ENCODE peak calls at places on chromosomes 6 and 20, in seven cellular contexts. One of them, this sample, is unnamed.

GRCh38 chr20:33732166-33732970 is 572 bp downstream of the ZNF341 start:
- DNase-seq in adrenal gland: peak
- DNase-seq in choroid plexus epithelial cell: peak
- DNase-seq in epithelial cell of esophagus: peak
- DNase-seq in fibroblast of lung: peak
- DNase-seq in tibial nerve: peak
- DNase-seq in A549: peak
- DNase-seq in this sample: peak

GRCh38 chr6:121516331-121516730 is 80.9 kb downstream of the GJA1 start:
- DNase-seq in adrenal gland: no peak
- DNase-seq in choroid plexus epithelial cell: no peak
- DNase-seq in epithelial cell of esophagus: no peak
- DNase-seq in fibroblast of lung: peak
- DNase-seq in tibial nerve: no peak
- DNase-seq in A549: no peak
- DNase-seq in this sample: no peak

GRCh38 chr6:104218132-104218531 is 641.6 kb downstream of the HACE1 start:
- DNase-seq in adrenal gland: no peak
- DNase-seq in choroid plexus epithelial cell: peak
- DNase-seq in epithelial cell of esophagus: no peak
- DNase-seq in fibroblast of lung: no peak
- DNase-seq in tibial nerve: no peak
- DNase-seq in A549: no peak
- DNase-seq in this sample: no peak

GRCh38 chr6:26088344-26088743 is 1.1 kb downstream of the HFE start:
- DNase-seq in adrenal gland: peak
- DNase-seq in choroid plexus epithelial cell: peak
- DNase-seq in epithelial cell of esophagus: no peak
- DNase-seq in fibroblast of lung: no peak
- DNase-seq in tibial nerve: no peak
- DNase-seq in A549: no peak
- DNase-seq in this sample: no peak

GRCh38 chr6:34610819-34611477 is 54.8 kb upstream of the SPDEF start:
- DNase-seq in adrenal gland: peak
- DNase-seq in choroid plexus epithelial cell: peak
- DNase-seq in epithelial cell of esophagus: peak
- DNase-seq in fibroblast of lung: peak
- DNase-seq in tibial nerve: no peak
- DNase-seq in A549: peak
- DNase-seq in this sample: no peak

GRCh38 chr6:147560670-147561069 is 52.2 kb downstream of the SAMD5 start:
- DNase-seq in adrenal gland: no peak
- DNase-seq in choroid plexus epithelial cell: no peak
- DNase-seq in epithelial cell of esophagus: no peak
- DNase-seq in fibroblast of lung: no peak
- DNase-seq in tibial nerve: no peak
- DNase-seq in A549: no peak
- DNase-seq in this sample: no peak

GRCh38 chr6:125524356-125524755 is 222.6 kb upstream of the HDDC2 start:
- DNase-seq in adrenal gland: no peak
- DNase-seq in choroid plexus epithelial cell: no peak
- DNase-seq in epithelial cell of esophagus: no peak
- DNase-seq in fibroblast of lung: no peak
- DNase-seq in tibial nerve: no peak
- DNase-seq in A549: no peak
- DNase-seq in this sample: no peak

GRCh38 chr6:134982161-134982560 is 32.3 kb upstream of the ALDH8A1 start:
- DNase-seq in adrenal gland: no peak
- DNase-seq in choroid plexus epithelial cell: no peak
- DNase-seq in epithelial cell of esophagus: no peak
- DNase-seq in fibroblast of lung: no peak
- DNase-seq in tibial nerve: no peak
- DNase-seq in A549: no peak
- DNase-seq in this sample: no peak

GRCh38 chr6:110529355-110529754 is 52.9 kb upstream of the SLC22A16 start:
- DNase-seq in adrenal gland: no peak
- DNase-seq in choroid plexus epithelial cell: peak
- DNase-seq in epithelial cell of esophagus: peak
- DNase-seq in fibroblast of lung: peak
- DNase-seq in tibial nerve: no peak
- DNase-seq in A549: no peak
- DNase-seq in this sample: no peak

GRCh38 chr6:110527516-110527915 is 51.1 kb upstream of the SLC22A16 start:
- DNase-seq in adrenal gland: no peak
- DNase-seq in choroid plexus epithelial cell: no peak
- DNase-seq in epithelial cell of esophagus: no peak
- DNase-seq in fibroblast of lung: no peak
- DNase-seq in tibial nerve: no peak
- DNase-seq in A549: no peak
- DNase-seq in this sample: no peak

GRCh38 chr6:110526731-110527130 is 50.3 kb upstream of the SLC22A16 start:
- DNase-seq in adrenal gland: no peak
- DNase-seq in choroid plexus epithelial cell: no peak
- DNase-seq in epithelial cell of esophagus: no peak
- DNase-seq in fibroblast of lung: no peak
- DNase-seq in tibial nerve: no peak
- DNase-seq in A549: no peak
- DNase-seq in this sample: no peak

GRCh38 chr6:110528930-110529325 is 52.5 kb upstream of the SLC22A16 start:
- DNase-seq in adrenal gland: no peak
- DNase-seq in choroid plexus epithelial cell: no peak
- DNase-seq in epithelial cell of esophagus: no peak
- DNase-seq in fibroblast of lung: no peak
- DNase-seq in tibial nerve: no peak
- DNase-seq in A549: no peak
- DNase-seq in this sample: no peak

GRCh38 chr6:110528051-110528929 is 51.9 kb upstream of the SLC22A16 start:
- DNase-seq in adrenal gland: peak
- DNase-seq in choroid plexus epithelial cell: peak
- DNase-seq in epithelial cell of esophagus: peak
- DNase-seq in fibroblast of lung: peak
- DNase-seq in tibial nerve: peak
- DNase-seq in A549: peak
- DNase-seq in this sample: peak
- H3K4me3 ChIP-seq in adrenal gland: no peak
- H3K4me3 ChIP-seq in choroid plexus epithelial cell: no peak
- H3K4me3 ChIP-seq in epithelial cell of esophagus: no peak
- H3K4me3 ChIP-seq in fibroblast of lung: no peak
- H3K4me3 ChIP-seq in tibial nerve: no peak
- H3K4me3 ChIP-seq in A549: no peak
- H3K4me3 ChIP-seq in this sample: no peak

DNA sequence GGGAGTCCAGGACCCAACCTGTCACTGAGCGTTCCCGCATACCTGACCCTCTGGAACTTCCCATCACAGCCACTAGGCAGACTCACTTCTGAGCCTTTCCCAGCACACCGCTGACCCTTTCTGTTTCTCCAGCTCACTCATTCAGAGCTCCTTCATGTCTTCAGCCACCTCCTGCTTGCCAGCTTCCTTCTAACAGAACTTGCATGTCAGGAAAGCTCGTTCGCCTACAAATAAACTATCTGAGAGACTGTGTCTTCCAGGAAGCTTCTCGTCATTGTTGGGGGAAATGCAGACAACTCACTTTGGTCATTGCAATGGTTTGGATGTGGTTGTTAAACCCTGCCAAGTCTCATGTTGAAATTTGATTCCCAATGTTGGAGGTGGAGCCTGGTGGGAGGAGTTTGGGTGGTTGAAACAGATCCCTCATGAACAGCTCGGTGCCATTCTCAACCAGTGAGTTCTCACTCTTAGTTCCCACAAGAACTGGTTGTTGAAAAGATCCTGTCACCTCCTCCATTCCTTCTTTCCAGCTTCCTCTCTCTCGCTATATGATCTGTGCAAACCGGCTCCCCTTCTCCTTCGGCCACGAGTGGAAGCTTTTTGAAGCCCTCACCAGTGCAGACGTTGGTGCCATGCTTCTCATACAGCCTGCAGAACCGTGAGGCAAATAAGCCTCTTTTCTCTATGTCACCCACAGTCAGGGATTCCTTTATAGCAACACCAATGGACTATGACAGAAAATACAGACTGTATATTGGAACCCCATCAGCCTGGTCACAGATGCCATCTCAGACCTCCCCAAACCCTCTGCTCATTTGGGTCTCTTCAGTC is 1.4 kb upstream of the MUC21 start:
- DNase-seq in adrenal gland: peak
- DNase-seq in choroid plexus epithelial cell: peak
- DNase-seq in epithelial cell of esophagus: peak
- DNase-seq in fibroblast of lung: peak
- DNase-seq in tibial nerve: no peak
- DNase-seq in A549: peak
- DNase-seq in this sample: no peak
- TF ChIP-seq CTCF in adrenal gland: no peak
- TF ChIP-seq CTCF in choroid plexus epithelial cell: peak
- TF ChIP-seq CTCF in epithelial cell of esophagus: peak
- TF ChIP-seq CTCF in fibroblast of lung: peak
- TF ChIP-seq CTCF in tibial nerve: no peak
- TF ChIP-seq CTCF in A549: no peak
- TF ChIP-seq CTCF in this sample: no peak

GRCh38 chr6:165616116-165616515 is 46.9 kb downstream of the PDE10A start:
- DNase-seq in adrenal gland: no peak
- DNase-seq in choroid plexus epithelial cell: peak
- DNase-seq in epithelial cell of esophagus: no peak
- DNase-seq in fibroblast of lung: no peak
- DNase-seq in tibial nerve: no peak
- DNase-seq in A549: no peak
- DNase-seq in this sample: no peak
- H3K4me3 ChIP-seq in adrenal gland: no peak
- H3K4me3 ChIP-seq in choroid plexus epithelial cell: peak
- H3K4me3 ChIP-seq in epithelial cell of esophagus: no peak
- H3K4me3 ChIP-seq in fibroblast of lung: no peak
- H3K4me3 ChIP-seq in tibial nerve: peak
- H3K4me3 ChIP-seq in A549: no peak
- H3K4me3 ChIP-seq in this sample: peak

GRCh38 chr20:39676857-39677351 is 714.8 kb downstream of the DHX35 start:
- DNase-seq in adrenal gland: no peak
- DNase-seq in choroid plexus epithelial cell: no peak
- DNase-seq in epithelial cell of esophagus: peak
- DNase-seq in fibroblast of lung: peak
- DNase-seq in tibial nerve: no peak
- DNase-seq in A549: peak
- DNase-seq in this sample: peak
- TF ChIP-seq CTCF in adrenal gland: peak
- TF ChIP-seq CTCF in choroid plexus epithelial cell: no peak
- TF ChIP-seq CTCF in epithelial cell of esophagus: peak
- TF ChIP-seq CTCF in fibroblast of lung: peak
- TF ChIP-seq CTCF in tibial nerve: peak
- TF ChIP-seq CTCF in A549: peak
- TF ChIP-seq CTCF in this sample: no peak

GRCh38 chr6:165854863-165855593 is 192.0 kb upstream of the PDE10A start:
- DNase-seq in adrenal gland: no peak
- DNase-seq in choroid plexus epithelial cell: no peak
- DNase-seq in epithelial cell of esophagus: no peak
- DNase-seq in fibroblast of lung: no peak
- DNase-seq in tibial nerve: no peak
- DNase-seq in A549: no peak
- DNase-seq in this sample: no peak
- H3K4me3 ChIP-seq in adrenal gland: no peak
- H3K4me3 ChIP-seq in choroid plexus epithelial cell: no peak
- H3K4me3 ChIP-seq in epithelial cell of esophagus: no peak
- H3K4me3 ChIP-seq in fibroblast of lung: no peak
- H3K4me3 ChIP-seq in tibial nerve: no peak
- H3K4me3 ChIP-seq in A549: no peak
- H3K4me3 ChIP-seq in this sample: no peak

DNA sequence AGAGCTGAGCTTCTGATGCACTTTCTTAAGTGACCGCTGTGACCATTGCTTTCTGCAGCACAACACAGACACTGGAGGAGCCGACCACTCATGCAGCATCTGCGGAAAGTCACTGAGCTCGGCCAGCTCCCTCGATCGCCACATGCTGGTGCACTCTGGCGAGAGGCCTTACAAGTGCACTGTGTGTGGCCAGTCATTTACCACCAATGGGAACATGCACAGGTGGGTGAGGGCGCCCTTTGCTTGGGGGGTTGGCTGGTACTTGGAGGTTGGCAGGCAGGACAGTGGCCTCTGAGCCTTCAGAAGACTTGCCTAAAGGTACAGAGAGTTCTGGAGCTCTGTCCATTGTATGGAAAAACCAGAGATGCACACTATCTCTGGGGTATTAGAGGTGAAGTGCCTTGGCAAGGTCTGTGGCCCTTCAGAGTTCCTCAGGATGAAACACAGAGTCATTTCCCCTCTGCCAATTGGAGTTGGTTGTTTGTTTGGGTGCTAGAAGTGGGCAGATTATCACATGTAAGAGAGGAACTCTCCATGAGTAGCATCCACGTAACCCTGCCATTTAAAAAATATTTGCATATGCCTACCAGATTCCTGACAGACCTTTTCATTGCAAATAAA is 81.5 kb downstream of the RREB1 start:
- DNase-seq in adrenal gland: no peak
- DNase-seq in choroid plexus epithelial cell: no peak
- DNase-seq in epithelial cell of esophagus: no peak
- DNase-seq in fibroblast of lung: no peak
- DNase-seq in tibial nerve: no peak
- DNase-seq in A549: no peak
- DNase-seq in this sample: no peak
- TF ChIP-seq CTCF in adrenal gland: no peak
- TF ChIP-seq CTCF in choroid plexus epithelial cell: no peak
- TF ChIP-seq CTCF in epithelial cell of esophagus: no peak
- TF ChIP-seq CTCF in fibroblast of lung: no peak
- TF ChIP-seq CTCF in tibial nerve: no peak
- TF ChIP-seq CTCF in A549: no peak
- TF ChIP-seq CTCF in this sample: no peak

GRCh38 chr6:144362042-144363018 is 77.2 kb downstream of the UTRN start:
- DNase-seq in adrenal gland: peak
- DNase-seq in choroid plexus epithelial cell: peak
- DNase-seq in epithelial cell of esophagus: no peak
- DNase-seq in fibroblast of lung: peak
- DNase-seq in tibial nerve: no peak
- DNase-seq in A549: peak
- DNase-seq in this sample: no peak

GRCh38 chr6:144359783-144360182 is 74.6 kb downstream of the UTRN start:
- DNase-seq in adrenal gland: no peak
- DNase-seq in choroid plexus epithelial cell: no peak
- DNase-seq in epithelial cell of esophagus: no peak
- DNase-seq in fibroblast of lung: no peak
- DNase-seq in tibial nerve: no peak
- DNase-seq in A549: no peak
- DNase-seq in this sample: no peak

GRCh38 chr6:144361027-144361426 is 75.9 kb downstream of the UTRN start:
- DNase-seq in adrenal gland: no peak
- DNase-seq in choroid plexus epithelial cell: no peak
- DNase-seq in epithelial cell of esophagus: no peak
- DNase-seq in fibroblast of lung: no peak
- DNase-seq in tibial nerve: no peak
- DNase-seq in A549: no peak
- DNase-seq in this sample: no peak

GRCh38 chr6:144364208-144364718 is 79.1 kb downstream of the UTRN start:
- DNase-seq in adrenal gland: no peak
- DNase-seq in choroid plexus epithelial cell: no peak
- DNase-seq in epithelial cell of esophagus: no peak
- DNase-seq in fibroblast of lung: no peak
- DNase-seq in tibial nerve: no peak
- DNase-seq in A549: no peak
- DNase-seq in this sample: no peak

DNA sequence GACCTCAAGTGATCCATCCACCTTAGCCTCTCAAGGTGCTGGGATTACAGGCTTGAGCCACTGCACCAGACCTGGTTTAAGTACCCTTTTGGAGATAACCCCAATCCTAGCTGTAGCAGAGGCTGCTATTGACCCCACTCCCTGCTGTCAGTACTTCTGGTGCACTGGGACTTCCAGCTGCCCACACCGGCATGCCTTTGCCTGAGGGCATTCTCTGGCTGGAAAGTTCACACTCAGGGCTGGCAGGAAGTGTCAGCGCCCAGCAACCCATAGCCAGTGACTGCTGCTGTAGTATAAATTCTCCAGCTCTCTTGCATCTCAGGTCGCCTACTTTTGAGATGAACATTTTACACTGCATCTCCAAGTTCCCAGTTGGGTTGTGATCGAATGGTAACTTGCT is 75.3 kb downstream of the UTRN start:
- DNase-seq in adrenal gland: no peak
- DNase-seq in choroid plexus epithelial cell: no peak
- DNase-seq in epithelial cell of esophagus: no peak
- DNase-seq in fibroblast of lung: no peak
- DNase-seq in tibial nerve: no peak
- DNase-seq in A549: no peak
- DNase-seq in this sample: no peak
- H3K4me3 ChIP-seq in adrenal gland: no peak
- H3K4me3 ChIP-seq in choroid plexus epithelial cell: no peak
- H3K4me3 ChIP-seq in epithelial cell of esophagus: no peak
- H3K4me3 ChIP-seq in fibroblast of lung: no peak
- H3K4me3 ChIP-seq in tibial nerve: no peak
- H3K4me3 ChIP-seq in A549: no peak
- H3K4me3 ChIP-seq in this sample: no peak